ENCODE peak calls at places on chromosomes 11 and 22, in seven cellular contexts. P, E, U, H, N, Q and M are unnamed samples.
A peak's percentile ranks its signal among the peaks of the same experiment; 100 is the strongest.

GRCh38 chr11:68269414-68270081 is 2.2 kb downstream of the C11orf24 start:
- DNase-seq in P (peak; percentile 67), E (peak; percentile 14), U (no peak), N (no peak), Q (no peak), H (peak; percentile 90), M (no peak)

GRCh38 chr11:67120881-67121710 is 2.0 kb downstream of the KDM2A start:
- DNase-seq in N (no peak), H (peak; percentile 52), U (no peak), P (peak; percentile 28), E (no peak), Q (no peak), M (no peak)

GRCh38 chr11:126997196-126997595 is 3.4 kb downstream of the KIRREL3 start:
- DNase-seq in U (no peak), H (no peak), N (no peak), E (no peak), P (no peak), Q (no peak), M (no peak)

GRCh38 chr22:21790359-21790758 is 54.8 kb upstream of the YPEL1 start:
- DNase-seq in E (no peak), Q (no peak), H (no peak), N (no peak), P (no peak), U (no peak), M (no peak)

GRCh38 chr22:32204211-32204855 is 540 bp downstream of the RFPL2 start:
- DNase-seq in N (no peak), Q (no peak), P (no peak), U (no peak), E (peak; percentile 66), H (no peak), M (peak; percentile 61)

GRCh38 chr11:69123593-69124545 is 31.9 kb upstream of the SMIM38 start:
- DNase-seq in P (no peak), E (no peak), U (no peak), Q (no peak), N (no peak), H (no peak), M (no peak)

GRCh38 chr22:40723396-40723933 is 44.2 kb downstream of the MCHR1 start:
- DNase-seq in H (no peak), N (no peak), P (no peak), Q (no peak), U (no peak), E (no peak), M (no peak)

GRCh38 chr11:64826578-64827450 is 16.5 kb upstream of the MEN1 start:
- DNase-seq in U (no peak), H (no peak), E (peak; percentile 70), N (no peak), Q (no peak), P (no peak), M (peak; percentile 44)

GRCh38 chr11:93718057-93718563 is 23.2 kb downstream of the TAF1D start:
- DNase-seq in U (no peak), Q (no peak), E (no peak), P (no peak), H (no peak), N (no peak), M (no peak)

GRCh38 chr11:125295922-125296321 is 131.4 kb downstream of the PKNOX2 start:
- DNase-seq in E (no peak), U (no peak), H (no peak), N (no peak), Q (no peak), P (no peak), M (no peak)

GRCh38 chr11:84558085-84558905 is 1068.8 kb downstream of the DLG2 start:
- DNase-seq in U (no peak), H (peak; percentile 61), N (peak; percentile 34), P (peak; percentile 36), Q (no peak), E (peak; percentile 34), M (peak; percentile 32)